ENCODE peak calls at places on chromosome 16, in five cellular contexts. B is HCT116, X is GM12878, K is IMR-90, S is A549. C is an unnamed sample.

GRCh38 chr16:76052725-76053124 is 224.5 kb upstream of the CNTNAP4 start:
- DNase-seq in K (no peak), S (no peak), X (no peak), B (no peak), C (no peak)

GRCh38 chr16:87608400-87608985 is 6.2 kb downstream of the JPH3 start:
- DNase-seq in K (peak), S (peak), B (no peak), X (no peak), C (peak)

GRCh38 chr16:30121741-30122620 is 1.0 kb downstream of the MAPK3 start:
- DNase-seq in B (no peak), X (no peak), S (no peak), K (no peak), C (peak)

GRCh38 chr16:29009050-29009837 is 24.4 kb downstream of the LAT start:
- DNase-seq in K (no peak), B (no peak), X (no peak), S (no peak), C (no peak)

GRCh38 chr16:85248269-85248668 is 136.0 kb upstream of the CIBAR2 start:
- DNase-seq in B (no peak), S (no peak), K (no peak), X (no peak), C (no peak)

GRCh38 chr16:48117217-48118105 is 38.3 kb downstream of the ABCC12 start:
- DNase-seq in S (peak), B (peak), X (no peak), K (no peak), C (peak)

GRCh38 chr16:49562228-49562627 is 188.6 kb downstream of the C16orf78 start:
- DNase-seq in B (no peak), X (no peak), S (no peak), K (no peak), C (no peak)

GRCh38 chr16:22232277-22233049 is 26.4 kb downstream of the EEF2K start:
- DNase-seq in X (no peak), K (peak), B (peak), S (peak), C (no peak)

GRCh38 chr16:89038811-89039735 is 54.6 kb upstream of the ACSF3 start:
- DNase-seq in K (no peak), B (no peak), X (no peak), S (no peak), C (no peak)

GRCh38 chr16:57613514-57613913 is 14.9 kb upstream of the ADGRG1 start:
- DNase-seq in X (no peak), S (no peak), B (no peak), K (no peak), C (no peak)

GRCh38 chr16:22088642-22089041 is 3.7 kb upstream of the VWA3A start:
- DNase-seq in B (no peak), S (no peak), X (no peak), K (no peak), C (no peak)

GRCh38 chr16:30876867-30877266 is 17.0 kb downstream of the BCL7C start:
- DNase-seq in X (no peak), K (no peak), B (no peak), S (peak), C (no peak)

GRCh38 chr16:1108299-1109252 is 12.5 kb upstream of the C1QTNF8 start:
- DNase-seq in B (no peak), S (no peak), X (no peak), K (peak), C (no peak)

GRCh38 chr16:55872130-55872529 is 3.0 kb downstream of the CES5A start:
- DNase-seq in B (no peak), S (no peak), K (no peak), X (no peak), C (no peak)

GRCh38 chr16:55871411-55872038 is 3.6 kb downstream of the CES5A start:
- DNase-seq in X (no peak), B (no peak), K (no peak), S (no peak), C (no peak)

GRCh38 chr16:55876854-55877253 is 1.7 kb upstream of the CES5A start:
- DNase-seq in S (peak), K (peak), X (no peak), B (no peak), C (no peak)

GRCh38 chr16:55875273-55875672 is at the start of gene CES5A:
- DNase-seq in S (no peak), B (no peak), K (no peak), X (no peak), C (no peak)

DNA sequence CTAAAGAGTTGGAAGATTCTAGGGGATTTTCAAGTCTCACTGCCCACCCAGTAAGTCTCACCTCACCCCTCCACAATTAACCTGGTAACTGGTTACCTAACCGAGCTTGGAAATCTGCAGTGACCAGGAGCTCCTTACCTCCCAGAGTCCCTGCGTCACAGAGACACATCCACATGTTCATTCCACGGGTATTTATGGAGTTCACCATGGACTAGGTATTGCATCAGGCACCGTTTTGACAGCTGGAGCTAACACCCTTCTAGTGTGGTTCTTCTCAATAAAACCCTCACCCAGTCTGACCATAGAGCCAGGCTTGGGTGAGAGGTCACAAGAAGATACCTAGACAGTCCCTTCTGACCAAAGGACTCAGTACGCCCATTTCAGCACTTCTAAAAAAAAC is 2.1 kb downstream of the CES5A start:
- DNase-seq in B (no peak), K (no peak), S (no peak), X (no peak), C (no peak)
- TF ChIP-seq CEBPB in B (no peak), K (no peak), S (no peak), X (no peak), C (no peak)

GRCh38 chr16:62066747-62067146 is 30.5 kb upstream of the CDH8 start:
- DNase-seq in X (no peak), K (no peak), B (no peak), S (no peak), C (no peak)

GRCh38 chr16:62068747-62069146 is 32.5 kb upstream of the CDH8 start:
- DNase-seq in K (no peak), X (no peak), B (no peak), S (peak), C (no peak)

GRCh38 chr16:62067182-62067581 is 30.9 kb upstream of the CDH8 start:
- DNase-seq in X (no peak), K (no peak), S (no peak), B (no peak), C (no peak)

GRCh38 chr16:62067981-62068380 is 31.7 kb upstream of the CDH8 start:
- DNase-seq in X (no peak), B (no peak), K (no peak), S (no peak), C (no peak)

DNA sequence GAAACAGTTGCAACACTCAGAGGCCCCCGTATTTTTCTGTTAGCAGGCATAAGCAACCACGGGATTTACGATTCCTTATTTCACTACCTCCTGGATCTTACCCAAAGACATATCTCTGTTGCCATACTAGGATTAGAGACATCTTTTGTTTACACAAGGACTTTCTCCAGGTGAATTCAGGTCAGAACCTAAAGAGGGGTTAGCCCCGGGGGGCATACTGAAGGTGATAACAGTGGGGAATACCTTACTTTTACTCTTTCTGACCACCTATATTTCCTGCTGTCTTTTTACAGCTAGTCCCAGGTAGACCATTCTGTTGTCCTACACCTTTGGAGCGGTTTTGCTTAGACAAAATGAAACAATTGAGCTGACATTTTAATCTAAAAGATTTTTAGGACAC is 27.9 kb upstream of the CDH8 start:
- DNase-seq in B (no peak), K (no peak), S (no peak), X (no peak), C (no peak)
- TF ChIP-seq CEBPB in B (no peak), K (no peak), S (no peak), X (no peak), C (no peak)

GRCh38 chr16:66846831-66847230 is 2.6 kb downstream of the CA7 start:
- DNase-seq in X (no peak), K (no peak), B (no peak), S (no peak), C (no peak)
- TF ChIP-seq CEBPB in X (no peak), K (no peak), B (no peak), S (no peak), C (no peak)

GRCh38 chr16:11639925-11640899 is 28.0 kb upstream of the SNN start:
- DNase-seq in B (peak), X (no peak), K (peak), S (peak), C (no peak)
- TF ChIP-seq CEBPB in B (peak), X (no peak), K (peak), S (peak), C (peak)

C was measured in H1.